ENCODE peak calls at places on chromosomes 7 and 10, in six cellular contexts. A, E, P, J, N and D are unnamed samples.

GRCh38 chr7:95989301-95989700 is 216.9 kb downstream of the DYNC1I1 start:
- DNase-seq in J (no peak), A (no peak), P (no peak), N (no peak), E (no peak), D (no peak)

GRCh38 chr7:70787772-70788171 is 344.2 kb upstream of the GALNT17 start:
- DNase-seq in E (no peak), P (no peak), J (no peak), N (no peak), A (no peak), D (no peak)

GRCh38 chr7:92641921-92642511 is 51.8 kb upstream of the FAM133B start:
- DNase-seq in N (no peak), A (no peak), J (peak; percentile 84), P (peak; percentile 53), E (no peak), D (no peak)

GRCh38 chr10:72272689-72273409 is 875 bp upstream of the DDIT4 start:
- DNase-seq in J (peak; percentile 94), N (peak; percentile 91), E (peak; percentile 93), A (peak; percentile 89), P (peak; percentile 99), D (peak; percentile 90)

GRCh38 chr10:11197854-11198253 is 180.2 kb downstream of the CELF2 start:
- DNase-seq in J (no peak), N (no peak), E (no peak), A (no peak), P (no peak), D (no peak)

GRCh38 chr7:130441408-130441854 is 615 bp upstream of the CEP41 start:
- DNase-seq in E (peak; percentile 26), P (peak; percentile 15), A (no peak), N (no peak), J (no peak), D (peak; percentile 69)

GRCh38 chr7:88312061-88312663 is 5.5 kb upstream of the STEAP4 start:
- DNase-seq in E (no peak), N (peak; percentile 67), J (no peak), P (peak; percentile 67), A (peak; percentile 77), D (no peak)

GRCh38 chr7:46990761-46991160 is 591.1 kb downstream of the TNS3 start:
- DNase-seq in A (no peak), J (peak; percentile 16), N (no peak), P (peak; percentile 6), E (no peak), D (no peak)

GRCh38 chr10:78320416-78320815 is 286.8 kb downstream of the RPS24 start:
- DNase-seq in E (no peak), A (no peak), P (no peak), J (no peak), N (no peak), D (no peak)

GRCh38 chr7:157480651-157481050 is 143.8 kb downstream of the DNAJB6 start:
- DNase-seq in N (no peak), J (no peak), A (no peak), P (no peak), E (no peak), D (no peak)

GRCh38 chr10:28564905-28565304 is 32.0 kb downstream of the WAC start:
- DNase-seq in N (no peak), P (peak; percentile 52), A (no peak), E (no peak), J (no peak), D (no peak)

GRCh38 chr7:117630907-117631564 is 151.2 kb downstream of the CFTR start:
- DNase-seq in E (no peak), P (no peak), A (no peak), N (no peak), J (no peak), D (no peak)

GRCh38 chr10:100508691-100509150 is 10.9 kb downstream of the SEC31B start:
- DNase-seq in A (no peak), E (peak; percentile 5), N (no peak), J (peak; percentile 56), P (peak; percentile 66), D (peak; percentile 25)

GRCh38 chr7:126483972-126484371 is 768.8 kb downstream of the GRM8 start:
- DNase-seq in P (no peak), A (no peak), J (no peak), E (no peak), N (no peak), D (no peak)

GRCh38 chr7:125427676-125428075 is 498.1 kb upstream of the POT1 start:
- DNase-seq in E (no peak), A (no peak), J (no peak), N (no peak), P (no peak), D (no peak)

GRCh38 chr10:121596668-121597503 is 1.4 kb downstream of the FGFR2 start:
- DNase-seq in J (no peak), E (no peak), P (peak; percentile 57), A (peak; percentile 27), N (peak; percentile 24), D (peak; percentile 49)

GRCh38 chr7:128141683-128142195 is 99.3 kb upstream of the LEP start:
- DNase-seq in E (no peak), P (no peak), A (no peak), J (no peak), N (no peak), D (no peak)

GRCh38 chr7:134254311-134254710 is 62.4 kb downstream of the SLC35B4 start:
- DNase-seq in E (no peak), N (no peak), P (peak; percentile 4), A (no peak), J (no peak), D (no peak)
- TF ChIP-seq CTCF in E (peak; percentile 42), N (no peak), P (no peak), A (no peak), J (peak; percentile 41), D (peak; percentile 21)

DNA sequence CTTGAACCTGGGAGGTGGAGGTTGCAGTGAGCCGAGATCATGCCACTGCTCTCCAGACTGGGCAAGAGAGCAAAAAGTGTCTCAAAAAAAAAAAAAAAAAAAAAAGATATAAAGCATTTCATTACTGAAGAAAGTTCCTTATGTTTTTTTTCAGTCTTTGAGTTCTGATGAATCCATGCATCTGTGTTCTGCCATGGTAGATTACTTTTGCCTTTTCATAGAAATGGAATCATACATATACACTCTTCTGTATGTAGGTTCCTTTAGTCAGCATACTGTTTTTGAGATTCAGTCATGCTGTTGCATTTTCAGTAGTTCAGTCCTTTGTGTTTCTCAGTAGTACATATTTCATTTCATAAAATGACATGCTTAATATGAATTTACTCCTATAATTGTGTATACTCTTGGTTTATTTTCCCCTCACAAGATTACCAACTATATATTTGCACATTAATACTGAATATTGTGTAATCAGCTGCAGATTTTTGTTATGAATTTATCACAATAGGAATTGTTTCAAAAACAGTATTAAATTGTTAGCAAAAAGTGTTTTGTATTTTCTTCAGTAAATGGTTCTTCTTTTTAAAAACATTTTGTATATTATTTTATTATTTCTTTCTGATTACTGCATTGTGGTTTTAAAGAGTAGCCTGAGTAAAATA is 2.8 kb upstream of the ZNF777 start:
- DNase-seq in N (no peak), J (no peak), E (no peak), A (no peak), P (no peak), D (no peak)
- H3K4me3 ChIP-seq in N (no peak overlapping the region), J (no peak overlapping the region), E (no peak overlapping the region), A (no peak overlapping the region), P (no peak overlapping the region), D (no peak overlapping the region)

GRCh38 chr7:105012503-105013282 is 1.3 kb upstream of the KMT2E start:
- DNase-seq in E (peak; percentile 99), N (peak; percentile 100), J (peak; percentile 98), P (peak; percentile 99), A (peak; percentile 100), D (peak; percentile 97)

GRCh38 chr7:105013818-105014724 is at the start of gene KMT2E:
- DNase-seq in A (peak; percentile 93), E (peak; percentile 92), J (peak; percentile 77), P (peak; percentile 91), N (peak; percentile 91), D (peak; percentile 91)

GRCh38 chr7:105011771-105012502 is 2.1 kb upstream of the KMT2E start:
- DNase-seq in N (no peak), A (no peak), J (no peak), P (no peak), E (no peak), D (no peak)

GRCh38 chr7:105014725-105015630 is 973 bp downstream of the KMT2E start:
- DNase-seq in N (no peak), E (peak; percentile 49), A (peak; percentile 65), P (peak; percentile 54), J (no peak), D (peak; percentile 49)

GRCh38 chr7:105013283-105013817 is 655 bp upstream of the KMT2E start:
- DNase-seq in J (peak; percentile 93), P (peak; percentile 97), E (peak; percentile 92), N (peak; percentile 94), A (peak; percentile 95), D (peak; percentile 94)
- TF ChIP-seq CTCF in J (peak; percentile 76), P (peak; percentile 64), E (peak; percentile 55), N (peak; percentile 62), A (peak; percentile 61), D (peak; percentile 49)

DNA sequence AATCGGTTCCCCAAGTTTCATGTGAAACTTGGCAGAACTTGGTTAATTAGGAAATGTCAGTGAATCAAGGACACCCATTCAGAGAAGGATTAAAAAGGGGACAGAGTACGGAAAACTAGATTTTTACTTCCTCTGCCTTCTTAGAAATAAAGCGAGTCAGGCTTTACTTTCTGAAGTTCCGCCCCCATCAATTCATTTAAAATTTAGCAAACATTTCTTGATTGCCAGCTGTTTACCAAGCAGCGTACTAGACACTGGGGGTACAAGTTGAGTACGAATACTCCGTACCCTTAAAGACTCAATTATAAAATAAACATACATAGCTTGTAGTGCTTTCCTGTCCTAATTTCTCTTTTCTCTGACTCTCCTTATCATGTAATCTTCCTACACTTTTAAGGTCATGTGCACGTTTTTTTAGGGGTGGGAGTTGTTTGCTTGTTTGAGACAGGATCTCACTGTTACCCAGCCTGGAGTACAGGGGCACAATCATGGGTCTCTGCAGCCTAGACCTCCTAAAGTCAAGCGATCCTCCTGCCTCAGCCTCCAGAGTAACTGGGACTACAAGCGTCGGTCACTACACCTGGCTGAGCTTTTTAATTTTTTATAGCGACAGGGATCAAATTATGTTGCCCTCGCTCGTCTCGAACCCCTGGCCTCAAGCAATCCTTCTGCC is 704 bp upstream of the ABI1 start:
- DNase-seq in N (no peak), J (no peak), P (no peak), A (no peak), E (no peak), D (no peak)
- H3K4me3 ChIP-seq in N (peak overlapping the region; percentile 99), J (peak overlapping the region; percentile 34), P (no peak overlapping the region), A (peak overlapping the region; percentile 76), E (peak overlapping the region; percentile 36), D (no peak overlapping the region)

GRCh38 chr10:75400163-75400768 is 1.3 kb downstream of the ZNF503 start:
- DNase-seq in N (peak; percentile 31), J (no peak), P (peak; percentile 58), E (no peak), A (no peak), D (no peak)
- TF ChIP-seq CTCF in N (no peak), J (no peak), P (no peak), E (peak; percentile 20), A (peak; percentile 26), D (no peak)

GRCh38 chr7:149741629-149742028 is 31.8 kb downstream of the ZNF467 start:
- DNase-seq in E (no peak), N (no peak), P (peak; percentile 22), J (no peak), A (no peak), D (no peak)
- H3K4me3 ChIP-seq in E (peak overlapping the region; percentile 54), N (peak overlapping the region; percentile 48), P (no peak overlapping the region), J (no peak overlapping the region), A (peak overlapping the region; percentile 30), D (peak overlapping the region; percentile 50)